ENCODE peak calls at places on chromosomes 4 and X, in five cellular contexts. One of them, this sample, is unnamed.

GRCh38 chrX:130174051-130174704 is 2.4 kb downstream of the RAB33A start:
- DNase-seq in activated CD4-positive, alpha-beta T cell treated with anti-CD3 and anti-CD28 coated beads, Interleukin-2, amount 50 U/mL, for 48 hours: no peak
- DNase-seq in T1000: no peak
- DNase-seq in activated T-helper 1 cell treated with anti-CD3 and anti-CD28 coated beads, Interleukin-12 subunit alpha, Interleukin-12 subunit beta, Interleukin-2, Interleukin-4 antibody, amounts not matched to agents 30 ng/mL and 10 ng/mL and 1 ng/mL, durations not matched to agents 14 hours and 24 hours and 36 hours: no peak
- DNase-seq in NCI-H2081: no peak
- DNase-seq in this sample: no peak

GRCh38 chr4:161148051-161148450 is 1015.7 kb downstream of the FSTL5 start:
- DNase-seq in activated CD4-positive, alpha-beta T cell treated with anti-CD3 and anti-CD28 coated beads, Interleukin-2, amount 50 U/mL, for 48 hours: no peak
- DNase-seq in T1000: no peak
- DNase-seq in activated T-helper 1 cell treated with anti-CD3 and anti-CD28 coated beads, Interleukin-12 subunit alpha, Interleukin-12 subunit beta, Interleukin-2, Interleukin-4 antibody, amounts not matched to agents 30 ng/mL and 10 ng/mL and 1 ng/mL, durations not matched to agents 14 hours and 24 hours and 36 hours: no peak
- DNase-seq in NCI-H2081: no peak
- DNase-seq in this sample: no peak

GRCh38 chrX:153450114-153450948 is 4.5 kb upstream of the TREX2 start:
- DNase-seq in activated CD4-positive, alpha-beta T cell treated with anti-CD3 and anti-CD28 coated beads, Interleukin-2, amount 50 U/mL, for 48 hours: no peak
- DNase-seq in T1000: no peak
- DNase-seq in activated T-helper 1 cell treated with anti-CD3 and anti-CD28 coated beads, Interleukin-12 subunit alpha, Interleukin-12 subunit beta, Interleukin-2, Interleukin-4 antibody, amounts not matched to agents 30 ng/mL and 10 ng/mL and 1 ng/mL, durations not matched to agents 14 hours and 24 hours and 36 hours: no peak
- DNase-seq in NCI-H2081: no peak
- DNase-seq in this sample: no peak

GRCh38 chr4:10664408-10664807 is 20.2 kb downstream of the CLNK start:
- DNase-seq in activated CD4-positive, alpha-beta T cell treated with anti-CD3 and anti-CD28 coated beads, Interleukin-2, amount 50 U/mL, for 48 hours: no peak
- DNase-seq in T1000: no peak
- DNase-seq in activated T-helper 1 cell treated with anti-CD3 and anti-CD28 coated beads, Interleukin-12 subunit alpha, Interleukin-12 subunit beta, Interleukin-2, Interleukin-4 antibody, amounts not matched to agents 30 ng/mL and 10 ng/mL and 1 ng/mL, durations not matched to agents 14 hours and 24 hours and 36 hours: no peak
- DNase-seq in NCI-H2081: no peak
- DNase-seq in this sample: peak

GRCh38 chr4:53688186-53688790 is 97.0 kb upstream of the LNX1 start:
- DNase-seq in activated CD4-positive, alpha-beta T cell treated with anti-CD3 and anti-CD28 coated beads, Interleukin-2, amount 50 U/mL, for 48 hours: peak
- DNase-seq in T1000: peak
- DNase-seq in activated T-helper 1 cell treated with anti-CD3 and anti-CD28 coated beads, Interleukin-12 subunit alpha, Interleukin-12 subunit beta, Interleukin-2, Interleukin-4 antibody, amounts not matched to agents 30 ng/mL and 10 ng/mL and 1 ng/mL, durations not matched to agents 14 hours and 24 hours and 36 hours: no peak
- DNase-seq in NCI-H2081: no peak
- DNase-seq in this sample: no peak

GRCh38 chr4:47705326-47705981 is 132.4 kb downstream of the CORIN start:
- DNase-seq in activated CD4-positive, alpha-beta T cell treated with anti-CD3 and anti-CD28 coated beads, Interleukin-2, amount 50 U/mL, for 48 hours: no peak
- DNase-seq in T1000: no peak
- DNase-seq in activated T-helper 1 cell treated with anti-CD3 and anti-CD28 coated beads, Interleukin-12 subunit alpha, Interleukin-12 subunit beta, Interleukin-2, Interleukin-4 antibody, amounts not matched to agents 30 ng/mL and 10 ng/mL and 1 ng/mL, durations not matched to agents 14 hours and 24 hours and 36 hours: no peak
- DNase-seq in NCI-H2081: peak
- DNase-seq in this sample: peak

GRCh38 chrX:39753296-39753996 is 344.3 kb downstream of the BCOR start:
- DNase-seq in activated CD4-positive, alpha-beta T cell treated with anti-CD3 and anti-CD28 coated beads, Interleukin-2, amount 50 U/mL, for 48 hours: no peak
- DNase-seq in T1000: no peak
- DNase-seq in activated T-helper 1 cell treated with anti-CD3 and anti-CD28 coated beads, Interleukin-12 subunit alpha, Interleukin-12 subunit beta, Interleukin-2, Interleukin-4 antibody, amounts not matched to agents 30 ng/mL and 10 ng/mL and 1 ng/mL, durations not matched to agents 14 hours and 24 hours and 36 hours: no peak
- DNase-seq in NCI-H2081: no peak
- DNase-seq in this sample: peak

GRCh38 chrX:72396117-72396516 is 90.4 kb upstream of the CITED1 start:
- DNase-seq in activated CD4-positive, alpha-beta T cell treated with anti-CD3 and anti-CD28 coated beads, Interleukin-2, amount 50 U/mL, for 48 hours: no peak
- DNase-seq in T1000: no peak
- DNase-seq in activated T-helper 1 cell treated with anti-CD3 and anti-CD28 coated beads, Interleukin-12 subunit alpha, Interleukin-12 subunit beta, Interleukin-2, Interleukin-4 antibody, amounts not matched to agents 30 ng/mL and 10 ng/mL and 1 ng/mL, durations not matched to agents 14 hours and 24 hours and 36 hours: no peak
- DNase-seq in NCI-H2081: no peak
- DNase-seq in this sample: no peak

GRCh38 chrX:135257469-135257868 is 5.6 kb downstream of the ETDA start:
- DNase-seq in activated CD4-positive, alpha-beta T cell treated with anti-CD3 and anti-CD28 coated beads, Interleukin-2, amount 50 U/mL, for 48 hours: no peak
- DNase-seq in T1000: no peak
- DNase-seq in activated T-helper 1 cell treated with anti-CD3 and anti-CD28 coated beads, Interleukin-12 subunit alpha, Interleukin-12 subunit beta, Interleukin-2, Interleukin-4 antibody, amounts not matched to agents 30 ng/mL and 10 ng/mL and 1 ng/mL, durations not matched to agents 14 hours and 24 hours and 36 hours: no peak
- DNase-seq in NCI-H2081: no peak
- DNase-seq in this sample: no peak

GRCh38 chr4:70749313-70749712 is 27.5 kb downstream of the RUFY3 start:
- DNase-seq in activated CD4-positive, alpha-beta T cell treated with anti-CD3 and anti-CD28 coated beads, Interleukin-2, amount 50 U/mL, for 48 hours: no peak
- DNase-seq in T1000: no peak
- DNase-seq in activated T-helper 1 cell treated with anti-CD3 and anti-CD28 coated beads, Interleukin-12 subunit alpha, Interleukin-12 subunit beta, Interleukin-2, Interleukin-4 antibody, amounts not matched to agents 30 ng/mL and 10 ng/mL and 1 ng/mL, durations not matched to agents 14 hours and 24 hours and 36 hours: no peak
- DNase-seq in NCI-H2081: no peak
- DNase-seq in this sample: no peak

GRCh38 chrX:129979207-129979920 is 3.1 kb upstream of the BCORL1 start:
- DNase-seq in activated CD4-positive, alpha-beta T cell treated with anti-CD3 and anti-CD28 coated beads, Interleukin-2, amount 50 U/mL, for 48 hours: no peak
- DNase-seq in T1000: no peak
- DNase-seq in activated T-helper 1 cell treated with anti-CD3 and anti-CD28 coated beads, Interleukin-12 subunit alpha, Interleukin-12 subunit beta, Interleukin-2, Interleukin-4 antibody, amounts not matched to agents 30 ng/mL and 10 ng/mL and 1 ng/mL, durations not matched to agents 14 hours and 24 hours and 36 hours: no peak
- DNase-seq in NCI-H2081: no peak
- DNase-seq in this sample: no peak

GRCh38 chrX:103941201-103941975 is 21.0 kb upstream of the TMSB15B start:
- DNase-seq in activated CD4-positive, alpha-beta T cell treated with anti-CD3 and anti-CD28 coated beads, Interleukin-2, amount 50 U/mL, for 48 hours: no peak
- DNase-seq in T1000: no peak
- DNase-seq in activated T-helper 1 cell treated with anti-CD3 and anti-CD28 coated beads, Interleukin-12 subunit alpha, Interleukin-12 subunit beta, Interleukin-2, Interleukin-4 antibody, amounts not matched to agents 30 ng/mL and 10 ng/mL and 1 ng/mL, durations not matched to agents 14 hours and 24 hours and 36 hours: no peak
- DNase-seq in NCI-H2081: no peak
- DNase-seq in this sample: peak

GRCh38 chrX:151996329-151996728 is 21.9 kb upstream of the GABRE start:
- DNase-seq in activated CD4-positive, alpha-beta T cell treated with anti-CD3 and anti-CD28 coated beads, Interleukin-2, amount 50 U/mL, for 48 hours: no peak
- DNase-seq in T1000: no peak
- DNase-seq in activated T-helper 1 cell treated with anti-CD3 and anti-CD28 coated beads, Interleukin-12 subunit alpha, Interleukin-12 subunit beta, Interleukin-2, Interleukin-4 antibody, amounts not matched to agents 30 ng/mL and 10 ng/mL and 1 ng/mL, durations not matched to agents 14 hours and 24 hours and 36 hours: no peak
- DNase-seq in NCI-H2081: no peak
- DNase-seq in this sample: no peak

GRCh38 chrX:69065451-69065850 is 99.8 kb downstream of the PJA1 start:
- DNase-seq in activated CD4-positive, alpha-beta T cell treated with anti-CD3 and anti-CD28 coated beads, Interleukin-2, amount 50 U/mL, for 48 hours: no peak
- DNase-seq in T1000: no peak
- DNase-seq in activated T-helper 1 cell treated with anti-CD3 and anti-CD28 coated beads, Interleukin-12 subunit alpha, Interleukin-12 subunit beta, Interleukin-2, Interleukin-4 antibody, amounts not matched to agents 30 ng/mL and 10 ng/mL and 1 ng/mL, durations not matched to agents 14 hours and 24 hours and 36 hours: no peak
- DNase-seq in NCI-H2081: no peak
- DNase-seq in this sample: no peak

GRCh38 chr4:144787365-144788263 is 141.7 kb downstream of the HHIP start:
- DNase-seq in activated CD4-positive, alpha-beta T cell treated with anti-CD3 and anti-CD28 coated beads, Interleukin-2, amount 50 U/mL, for 48 hours: no peak
- DNase-seq in T1000: no peak
- DNase-seq in activated T-helper 1 cell treated with anti-CD3 and anti-CD28 coated beads, Interleukin-12 subunit alpha, Interleukin-12 subunit beta, Interleukin-2, Interleukin-4 antibody, amounts not matched to agents 30 ng/mL and 10 ng/mL and 1 ng/mL, durations not matched to agents 14 hours and 24 hours and 36 hours: no peak
- DNase-seq in NCI-H2081: no peak
- DNase-seq in this sample: peak

GRCh38 chr4:47330856-47331255 is 132.6 kb downstream of the COMMD8 start:
- DNase-seq in activated CD4-positive, alpha-beta T cell treated with anti-CD3 and anti-CD28 coated beads, Interleukin-2, amount 50 U/mL, for 48 hours: no peak
- DNase-seq in T1000: no peak
- DNase-seq in activated T-helper 1 cell treated with anti-CD3 and anti-CD28 coated beads, Interleukin-12 subunit alpha, Interleukin-12 subunit beta, Interleukin-2, Interleukin-4 antibody, amounts not matched to agents 30 ng/mL and 10 ng/mL and 1 ng/mL, durations not matched to agents 14 hours and 24 hours and 36 hours: no peak
- DNase-seq in NCI-H2081: no peak
- DNase-seq in this sample: no peak

GRCh38 chr4:109876634-109877265 is 28.8 kb downstream of the LRIT3 start:
- DNase-seq in activated CD4-positive, alpha-beta T cell treated with anti-CD3 and anti-CD28 coated beads, Interleukin-2, amount 50 U/mL, for 48 hours: no peak
- DNase-seq in T1000: no peak
- DNase-seq in activated T-helper 1 cell treated with anti-CD3 and anti-CD28 coated beads, Interleukin-12 subunit alpha, Interleukin-12 subunit beta, Interleukin-2, Interleukin-4 antibody, amounts not matched to agents 30 ng/mL and 10 ng/mL and 1 ng/mL, durations not matched to agents 14 hours and 24 hours and 36 hours: no peak
- DNase-seq in NCI-H2081: no peak
- DNase-seq in this sample: no peak

GRCh38 chrX:40945366-40945713 is 139.9 kb upstream of the USP9X start:
- DNase-seq in activated CD4-positive, alpha-beta T cell treated with anti-CD3 and anti-CD28 coated beads, Interleukin-2, amount 50 U/mL, for 48 hours: no peak
- DNase-seq in T1000: no peak
- DNase-seq in activated T-helper 1 cell treated with anti-CD3 and anti-CD28 coated beads, Interleukin-12 subunit alpha, Interleukin-12 subunit beta, Interleukin-2, Interleukin-4 antibody, amounts not matched to agents 30 ng/mL and 10 ng/mL and 1 ng/mL, durations not matched to agents 14 hours and 24 hours and 36 hours: no peak
- DNase-seq in NCI-H2081: no peak
- DNase-seq in this sample: no peak

GRCh38 chr4:185721190-185721948 is 90.6 kb downstream of the SORBS2 start:
- DNase-seq in activated CD4-positive, alpha-beta T cell treated with anti-CD3 and anti-CD28 coated beads, Interleukin-2, amount 50 U/mL, for 48 hours: no peak
- DNase-seq in T1000: no peak
- DNase-seq in activated T-helper 1 cell treated with anti-CD3 and anti-CD28 coated beads, Interleukin-12 subunit alpha, Interleukin-12 subunit beta, Interleukin-2, Interleukin-4 antibody, amounts not matched to agents 30 ng/mL and 10 ng/mL and 1 ng/mL, durations not matched to agents 14 hours and 24 hours and 36 hours: no peak
- DNase-seq in NCI-H2081: no peak
- DNase-seq in this sample: no peak

GRCh38 chr4:3267576-3268394 is 18.8 kb downstream of the MSANTD1 start:
- DNase-seq in activated CD4-positive, alpha-beta T cell treated with anti-CD3 and anti-CD28 coated beads, Interleukin-2, amount 50 U/mL, for 48 hours: no peak
- DNase-seq in T1000: no peak
- DNase-seq in activated T-helper 1 cell treated with anti-CD3 and anti-CD28 coated beads, Interleukin-12 subunit alpha, Interleukin-12 subunit beta, Interleukin-2, Interleukin-4 antibody, amounts not matched to agents 30 ng/mL and 10 ng/mL and 1 ng/mL, durations not matched to agents 14 hours and 24 hours and 36 hours: no peak
- DNase-seq in NCI-H2081: no peak
- DNase-seq in this sample: peak

GRCh38 chr4:97507587-97508245 is 635.6 kb downstream of the STPG2 start:
- DNase-seq in activated CD4-positive, alpha-beta T cell treated with anti-CD3 and anti-CD28 coated beads, Interleukin-2, amount 50 U/mL, for 48 hours: no peak
- DNase-seq in T1000: no peak
- DNase-seq in activated T-helper 1 cell treated with anti-CD3 and anti-CD28 coated beads, Interleukin-12 subunit alpha, Interleukin-12 subunit beta, Interleukin-2, Interleukin-4 antibody, amounts not matched to agents 30 ng/mL and 10 ng/mL and 1 ng/mL, durations not matched to agents 14 hours and 24 hours and 36 hours: no peak
- DNase-seq in NCI-H2081: no peak
- DNase-seq in this sample: no peak

GRCh38 chrX:130714135-130714534 is 188.9 kb downstream of the ENOX2 start:
- DNase-seq in activated CD4-positive, alpha-beta T cell treated with anti-CD3 and anti-CD28 coated beads, Interleukin-2, amount 50 U/mL, for 48 hours: no peak
- DNase-seq in T1000: no peak
- DNase-seq in activated T-helper 1 cell treated with anti-CD3 and anti-CD28 coated beads, Interleukin-12 subunit alpha, Interleukin-12 subunit beta, Interleukin-2, Interleukin-4 antibody, amounts not matched to agents 30 ng/mL and 10 ng/mL and 1 ng/mL, durations not matched to agents 14 hours and 24 hours and 36 hours: no peak
- DNase-seq in NCI-H2081: no peak
- DNase-seq in this sample: no peak